ENCODE peak calls at places on chromosome 17, in five cellular contexts. K is HuH-7.5; O is ELR; X is CD8-positive, alpha-beta T cell; M is naive thymus-derived CD8-positive, alpha-beta T cell. L is an unnamed sample.

GRCh38 chr17:46764709-46765401 is 53.6 kb downstream of the WNT3 start:
- DNase-seq in K (no peak), O (peak), X (no peak), M (no peak), L (no peak)

GRCh38 chr17:59786536-59787319 is 79.3 kb downstream of the VMP1 start:
- DNase-seq in K (peak), O (peak), X (peak), M (peak), L (no peak)

GRCh38 chr17:66675273-66675990 is 159.5 kb upstream of the CACNG5 start:
- DNase-seq in K (no peak), O (no peak), X (no peak), M (no peak), L (no peak)

GRCh38 chr17:15233022-15233805 is 31.9 kb downstream of the PMP22 start:
- DNase-seq in K (peak), O (peak), X (no peak), M (no peak), L (no peak)

GRCh38 chr17:46821482-46822387 is 3.2 kb upstream of the WNT3 start:
- DNase-seq in K (no peak), O (no peak), X (no peak), M (no peak), L (no peak)

GRCh38 chr17:57755479-57756070 is 10.5 kb upstream of the CCDC182 start:
- DNase-seq in K (no peak), O (no peak), X (no peak), M (no peak), L (no peak)

GRCh38 chr17:81470270-81470943 is 42.2 kb downstream of the ACTG1 start:
- DNase-seq in K (no peak), O (no peak), X (no peak), M (no peak), L (no peak)

GRCh38 chr17:64984776-64985521 is 65.7 kb upstream of the LRRC37A3 start:
- DNase-seq in K (no peak), O (peak), X (peak), M (peak), L (no peak)

GRCh38 chr17:75371981-75372380 is 33.5 kb downstream of the GRB2 start:
- DNase-seq in K (no peak), O (no peak), X (no peak), M (peak), L (no peak)

GRCh38 chr17:45221081-45221996 is at the start of gene FMNL1:
- DNase-seq in K (peak), O (peak), X (peak), M (peak), L (peak)

GRCh38 chr17:50221500-50222480 is 20.4 kb upstream of the COL1A1 start:
- DNase-seq in K (no peak), O (peak), X (no peak), M (no peak), L (no peak)

GRCh38 chr17:562174-562573 is 152.5 kb downstream of the VPS53 start:
- DNase-seq in K (no peak), O (no peak), X (no peak), M (no peak), L (no peak)

GRCh38 chr17:17994770-17995169 is 22.1 kb downstream of the DRC3 start:
- DNase-seq in K (no peak), O (no peak), X (no peak), M (no peak), L (no peak)

GRCh38 chr17:76682306-76682705 is 28.5 kb downstream of the MXRA7 start:
- DNase-seq in K (no peak), O (no peak), X (no peak), M (no peak), L (no peak)

GRCh38 chr17:39737761-39738567 is at the start of gene GRB7:
- DNase-seq in K (no peak), O (no peak), X (no peak), M (no peak), L (peak)

GRCh38 chr17:35568561-35568960 is 7.9 kb upstream of the SLFN14 start:
- DNase-seq in K (no peak), O (peak), X (no peak), M (peak), L (no peak)

GRCh38 chr17:83175551-83176271 is 96.3 kb downstream of the METRNL start:
- DNase-seq in K (no peak), O (no peak), X (no peak), M (no peak), L (no peak)

GRCh38 chr17:75430159-75430748 is 24.8 kb upstream of the GRB2 start:
- DNase-seq in K (peak), O (peak), X (no peak), M (no peak), L (no peak)

GRCh38 chr17:14228903-14229302 is 7.8 kb downstream of the CDRT15 start:
- DNase-seq in K (no peak), O (no peak), X (no peak), M (no peak), L (no peak)

GRCh38 chr17:67074781-67075180 is 30.4 kb downstream of the CACNG1 start:
- DNase-seq in K (no peak), O (no peak), X (no peak), M (no peak), L (no peak)

GRCh38 chr17:10513284-10514067 is 4.9 kb downstream of the MYH1 start:
- DNase-seq in K (no peak), O (no peak), X (no peak), M (no peak), L (no peak)

GRCh38 chr17:75970626-75971025 is 8.3 kb downstream of the ACOX1 start:
- DNase-seq in K (no peak), O (no peak), X (no peak), M (no peak), L (no peak)

GRCh38 chr17:31582151-31582907 is 190.9 kb downstream of the RAB11FIP4 start:
- DNase-seq in K (no peak), O (no peak), X (no peak), M (no peak), L (no peak)

GRCh38 chr17:38917259-38917658 is 8.2 kb upstream of the LASP1NB start:
- DNase-seq in K (no peak), O (no peak), X (no peak), M (no peak), L (no peak)

GRCh38 chr17:31596382-31597323 is 205.2 kb downstream of the RAB11FIP4 start:
- DNase-seq in K (no peak), O (peak), X (no peak), M (no peak), L (no peak)

GRCh38 chr17:179721-180379 is 1.6 kb downstream of the DOC2B start:
- DNase-seq in K (no peak), O (no peak), X (no peak), M (no peak), L (no peak)

GRCh38 chr17:43579570-43580140 is 33.5 kb upstream of the ETV4 start:
- DNase-seq in K (no peak), O (peak), X (no peak), M (no peak), L (no peak)

GRCh38 chr17:74862108-74862901 is 2.6 kb upstream of the GRIN2C start:
- DNase-seq in K (peak), O (peak), X (peak), M (peak), L (peak)

GRCh38 chr17:48553190-48553547 is 8.3 kb upstream of the HOXB2 start:
- DNase-seq in K (no peak), O (no peak), X (no peak), M (no peak), L (no peak)